ENCODE peak calls at places on chromosome 10, in nine cellular contexts. Q is M059J; A is fibroblast of lung; V is activated CD8-positive, alpha-beta memory T cell treated with anti-CD3 and anti-CD28 coated beads, Interleukin-2, amount 50 U/mL, for 48 hours; W is non-pigmented ciliary epithelial cell; L is NCI-H460; Z is NCI-H1105; I is stimulated activated CD8-positive, alpha-beta memory T cell treated with anti-CD3 and anti-CD28 coated beads, Interleukin-15, amount 100 ng/mL, for 4 hours; P is C1 segment of cervical spinal cord. G is an unnamed sample.
A peak's percentile ranks its signal among the peaks of the same experiment; 100 is the strongest.

GRCh38 chr10:96292971-96293909 is 11.0 kb upstream of the DNTT start:
- DNase-seq in Q (peak; percentile 27), A (peak; percentile 27), V (no peak), W (peak; percentile 9), L (peak; percentile 43), Z (no peak), I (no peak), P (no peak), G (peak; percentile 12)

GRCh38 chr10:79457256-79457785 is 11.9 kb upstream of the ZCCHC24 start:
- DNase-seq in Q (no peak), A (no peak), V (no peak), W (no peak), L (no peak), Z (no peak), I (no peak), P (no peak), G (no peak)

GRCh38 chr10:110425684-110426293 is 71.9 kb upstream of the DUSP5 start:
- DNase-seq in Q (peak; percentile 92), A (peak; percentile 99), V (peak; percentile 75), W (peak; percentile 92), L (peak; percentile 69), Z (no peak), I (peak; percentile 36), P (no peak), G (no peak)

GRCh38 chr10:124152139-124152780 is 58.9 kb upstream of the CHST15 start:
- DNase-seq in Q (peak; percentile 87), A (peak; percentile 89), V (no peak), W (no peak), L (peak; percentile 98), Z (no peak), I (no peak), P (no peak), G (peak; percentile 59)

GRCh38 chr10:17209931-17210330 is 8.5 kb upstream of the TRDMT1 start:
- DNase-seq in Q (peak; percentile 18), A (peak; percentile 63), V (no peak), W (no peak), L (no peak), Z (no peak), I (no peak), P (no peak), G (no peak)

GRCh38 chr10:78357027-78357672 is 323.5 kb downstream of the RPS24 start:
- DNase-seq in Q (no peak), A (no peak), V (no peak), W (no peak), L (no peak), Z (no peak), I (no peak), P (no peak), G (no peak)

GRCh38 chr10:59672150-59672875 is 37.3 kb downstream of the SLC16A9 start:
- DNase-seq in Q (no peak), A (no peak), V (no peak), W (no peak), L (no peak), Z (no peak), I (no peak), P (no peak), G (no peak)

GRCh38 chr10:122882798-122883197 is 3.4 kb upstream of the FAM24B start:
- DNase-seq in Q (no peak), A (no peak), V (no peak), W (no peak), L (no peak), Z (no peak), I (no peak), P (no peak), G (no peak)

GRCh38 chr10:83952273-83952672 is 187.0 kb upstream of the GHITM start:
- DNase-seq in Q (no peak), A (no peak), V (no peak), W (no peak), L (no peak), Z (no peak), I (no peak), P (no peak), G (no peak)

GRCh38 chr10:101694674-101695403 is at the start of gene FBXW4:
- DNase-seq in Q (peak; percentile 42), A (peak; percentile 39), V (peak; percentile 85), W (no peak), L (peak; percentile 25), Z (no peak), I (peak; percentile 58), P (peak; percentile 68), G (peak; percentile 42)

GRCh38 chr10:122347162-122347561 is 27.3 kb upstream of the PLEKHA1 start:
- DNase-seq in Q (no peak), A (no peak), V (no peak), W (no peak), L (no peak), Z (no peak), I (no peak), P (no peak), G (no peak)

GRCh38 chr10:35409094-35409582 is 72.8 kb downstream of the CCNY start:
- DNase-seq in Q (peak; percentile 74), A (peak; percentile 92), V (no peak), W (no peak), L (no peak), Z (no peak), I (no peak), P (no peak), G (no peak)

GRCh38 chr10:14282271-14282670 is 48.5 kb downstream of the FRMD4A start:
- DNase-seq in Q (peak; percentile 81), A (peak; percentile 60), V (no peak), W (no peak), L (no peak), Z (no peak), I (no peak), P (no peak), G (no peak)

GRCh38 chr10:75773139-75773801 is 341.8 kb downstream of the LRMDA start:
- DNase-seq in Q (peak; percentile 97), A (peak; percentile 85), V (no peak), W (peak; percentile 50), L (no peak), Z (no peak), I (no peak), P (no peak), G (no peak)

GRCh38 chr10:75825220-75825619 is 393.8 kb downstream of the LRMDA start:
- DNase-seq in Q (no peak), A (no peak), V (no peak), W (no peak), L (no peak), Z (no peak), I (no peak), P (no peak), G (no peak)

GRCh38 chr10:54958844-54959243 is 157.8 kb upstream of the PCDH15 start:
- DNase-seq in Q (no peak), A (no peak), V (no peak), W (no peak), L (no peak), Z (no peak), I (no peak), P (no peak), G (no peak)

GRCh38 chr10:91239789-91240188 is 19.3 kb downstream of the PCGF5 start:
- DNase-seq in Q (no peak), A (no peak), V (no peak), W (no peak), L (no peak), Z (no peak), I (no peak), P (no peak), G (no peak)

GRCh38 chr10:113899952-113900598 is 45.6 kb downstream of the NHLRC2 start:
- DNase-seq in Q (no peak), A (no peak), V (no peak), W (no peak), L (no peak), Z (no peak), I (no peak), P (no peak), G (no peak)

GRCh38 chr10:18158698-18159342 is 18.6 kb downstream of the CACNB2 start:
- DNase-seq in Q (no peak), A (peak; percentile 62), V (no peak), W (no peak), L (no peak), Z (no peak), I (no peak), P (no peak), G (no peak)

GRCh38 chr10:37752309-37752875 is 105.0 kb downstream of the ZNF248 start:
- DNase-seq in Q (no peak), A (no peak), V (no peak), W (no peak), L (no peak), Z (no peak), I (no peak), P (no peak), G (no peak)

GRCh38 chr10:124164252-124164651 is 70.9 kb upstream of the CHST15 start:
- DNase-seq in Q (no peak), A (peak; percentile 39), V (peak; percentile 7), W (no peak), L (no peak), Z (no peak), I (no peak), P (no peak), G (no peak)

GRCh38 chr10:5977471-5978370 is at the start of gene IL15RA:
- DNase-seq in Q (peak; percentile 81), A (peak; percentile 73), V (peak; percentile 91), W (no peak), L (peak; percentile 70), Z (no peak), I (peak; percentile 82), P (peak; percentile 31), G (peak; percentile 47)

GRCh38 chr10:59033622-59034021 is 142.8 kb upstream of the PHYHIPL start:
- DNase-seq in Q (peak; percentile 18), A (no peak), V (no peak), W (no peak), L (no peak), Z (no peak), I (no peak), P (no peak), G (no peak)

GRCh38 chr10:71138126-71138860 is 74.1 kb upstream of the UNC5B start:
- DNase-seq in Q (no peak), A (peak; percentile 13), V (no peak), W (no peak), L (no peak), Z (peak; percentile 59), I (no peak), P (no peak), G (peak; percentile 5)

GRCh38 chr10:6920072-6921019 is 340.3 kb upstream of the PRKCQ start:
- DNase-seq in Q (peak; percentile 50), A (peak; percentile 52), V (peak; percentile 86), W (no peak), L (peak; percentile 60), Z (no peak), I (peak; percentile 69), P (peak; percentile 30), G (peak; percentile 33)

GRCh38 chr10:113381906-113382562 is 170.8 kb upstream of the HABP2 start:
- DNase-seq in Q (peak; percentile 45), A (peak; percentile 67), V (no peak), W (peak; percentile 51), L (no peak), Z (no peak), I (no peak), P (no peak), G (no peak)

GRCh38 chr10:71217266-71218045 is 5.1 kb downstream of the UNC5B start:
- DNase-seq in Q (no peak), A (peak; percentile 48), V (peak; percentile 54), W (no peak), L (no peak), Z (peak; percentile 30), I (no peak), P (no peak), G (peak; percentile 63)

GRCh38 chr10:13916384-13916947 is 329.7 kb downstream of the PRPF18 start:
- DNase-seq in Q (no peak), A (no peak), V (no peak), W (no peak), L (no peak), Z (no peak), I (no peak), P (no peak), G (no peak)

G was measured in NCI-H2081.